ENCODE peak calls at places on chromosome 12, in eight cellular contexts. V is iris pigment epithelial cell; J is Karpas-422; E is KG1; D is HFFc6; R is thoracic aorta; Y is stimulated activated CD4-positive, alpha-beta T cell treated with anti-CD3 and anti-CD28 coated beads, Interleukin-12 subunit alpha, Interleukin-12 subunit beta, amount 100 ng/mL, for 24 hours; C is NCI-H1092 treated with DMSO at 0.1 percent for 48 hours. O is an unnamed sample.

GRCh38 chr12:91627225-91627624 is 444.6 kb upstream of the DCN start:
- DNase-seq in C (no peak), R (no peak), V (no peak), D (no peak), Y (no peak), E (no peak), J (no peak), O (no peak)

GRCh38 chr12:68109001-68109400 is 50.5 kb downstream of the IFNG start:
- DNase-seq in R (no peak), E (no peak), V (no peak), C (no peak), D (no peak), Y (no peak), J (no peak), O (no peak)

GRCh38 chr12:69007858-69008314 is 74.9 kb upstream of the CPM start:
- DNase-seq in D (no peak), J (no peak), Y (no peak), E (no peak), R (no peak), V (no peak), C (peak), O (no peak)

GRCh38 chr12:59031313-59031712 is 111.0 kb upstream of the LRIG3 start:
- DNase-seq in V (no peak), R (no peak), Y (no peak), D (no peak), C (no peak), E (no peak), J (no peak), O (no peak)

GRCh38 chr12:124396544-124397398 is 101.9 kb downstream of the RFLNA start:
- DNase-seq in E (no peak), Y (no peak), D (no peak), J (no peak), V (no peak), C (peak), R (no peak), O (peak)

GRCh38 chr12:49562831-49563230 is 5.1 kb downstream of the MCRS1 start:
- DNase-seq in J (no peak), C (no peak), E (no peak), R (no peak), V (no peak), Y (no peak), D (no peak), O (no peak)

GRCh38 chr12:125518074-125518473 is 452.8 kb downstream of the AACS start:
- DNase-seq in C (no peak), Y (no peak), V (peak), D (no peak), R (no peak), J (peak), E (no peak), O (peak)

GRCh38 chr12:100391856-100392255 is 35.0 kb downstream of the SLC17A8 start:
- DNase-seq in C (no peak), J (no peak), E (no peak), Y (no peak), V (peak), D (no peak), R (no peak), O (no peak)

GRCh38 chr12:29396774-29397173 is 15.8 kb upstream of the ERGIC2 start:
- DNase-seq in D (peak), E (no peak), C (no peak), V (peak), Y (no peak), R (no peak), J (no peak), O (no peak)

GRCh38 chr12:58241099-58241498 is 299.7 kb downstream of the ATP23 start:
- DNase-seq in E (no peak), C (no peak), V (no peak), D (no peak), Y (no peak), J (no peak), R (no peak), O (no peak)

O was measured in testis.